ENCODE peak calls at places on chromosomes 2 and 18, in five cellular contexts. Q is neural progenitor cell, I is HepG2, R is astrocyte, D is mammary epithelial cell. U is an unnamed sample.

GRCh38 chr2:101151141-101151858 is at the start of gene TBC1D8:
- DNase-seq in Q (peak), I (peak), R (peak), D (peak), U (peak)

GRCh38 chr2:239264838-239265651 is 135.8 kb downstream of the HDAC4 start:
- DNase-seq in Q (no peak), I (no peak), R (peak), D (no peak), U (peak)

GRCh38 chr2:27303093-27304025 is 4.9 kb downstream of the UCN start:
- DNase-seq in Q (peak), I (peak), R (peak), D (peak), U (peak)

GRCh38 chr2:199470672-199471442 is 13.1 kb upstream of the SATB2 start:
- DNase-seq in Q (peak), I (no peak), R (no peak), D (no peak), U (peak)

GRCh38 chr2:18501156-18501555 is 59.3 kb downstream of the RDH14 start:
- DNase-seq in Q (no peak), I (no peak), R (no peak), D (no peak), U (no peak)

GRCh38 chr2:97750017-97750416 is 36.6 kb downstream of the ZAP70 start:
- DNase-seq in Q (no peak), I (no peak), R (no peak), D (no peak), U (no peak)

GRCh38 chr2:109264595-109265328 is 135.8 kb downstream of the SH3RF3 start:
- DNase-seq in Q (no peak), I (peak), R (peak), D (no peak), U (peak)

GRCh38 chr2:28172114-28172898 is 220.4 kb upstream of the FOSL2 start:
- DNase-seq in Q (no peak), I (peak), R (peak), D (peak), U (peak)

GRCh38 chr2:104434363-104434792 is 419.5 kb upstream of the POU3F3 start:
- DNase-seq in Q (peak), I (no peak), R (peak), D (no peak), U (no peak)

GRCh38 chr2:188293601-188294482 is 2.2 kb downstream of the GULP1 start:
- DNase-seq in Q (peak), I (no peak), R (peak), D (peak), U (peak)

GRCh38 chr2:3356799-3357198 is 20.8 kb downstream of the EIPR1 start:
- DNase-seq in Q (no peak), I (no peak), R (no peak), D (no peak), U (no peak)

GRCh38 chr2:104855174-104856085 is 1.5 kb downstream of the POU3F3 start:
- DNase-seq in Q (peak), I (no peak), R (no peak), D (no peak), U (no peak)

GRCh38 chr2:33395660-33396249 is 80.7 kb upstream of the RASGRP3 start:
- DNase-seq in Q (peak), I (peak), R (no peak), D (peak), U (peak)

GRCh38 chr2:61018319-61018750 is 280 bp upstream of the PUS10 start:
- DNase-seq in Q (no peak), I (no peak), R (peak), D (peak), U (no peak)

GRCh38 chr2:113692698-113693428 is 63.6 kb downstream of the SLC35F5 start:
- DNase-seq in Q (no peak), I (no peak), R (no peak), D (no peak), U (no peak)

GRCh38 chr2:30656079-30656478 is 151.2 kb downstream of the CAPN13 start:
- DNase-seq in Q (no peak), I (no peak), R (peak), D (peak), U (no peak)

GRCh38 chr2:151410485-151410833 is 757 bp downstream of the RIF1 start:
- DNase-seq in Q (peak), I (peak), R (no peak), D (peak), U (peak)

GRCh38 chr2:227655454-227655853 is 11.2 kb upstream of the SCYGR5 start:
- DNase-seq in Q (no peak), I (peak), R (peak), D (peak), U (peak)

GRCh38 chr2:98460573-98461560 is 16.2 kb downstream of the INPP4A start:
- DNase-seq in Q (no peak), I (no peak), R (no peak), D (no peak), U (no peak)

GRCh38 chr2:237345891-237346640 is 67.9 kb downstream of the COL6A3 start:
- DNase-seq in Q (no peak), I (no peak), R (peak), D (peak), U (no peak)

GRCh38 chr2:29254-29653 is 17.1 kb downstream of the FAM110C start:
- DNase-seq in Q (no peak), I (no peak), R (no peak), D (no peak), U (no peak)

GRCh38 chr2:108909275-108909823 is 79.7 kb downstream of the EDAR start:
- DNase-seq in Q (no peak), I (no peak), R (no peak), D (no peak), U (no peak)

GRCh38 chr2:28855193-28855592 is 14.9 kb downstream of the TRMT61B start:
- DNase-seq in Q (no peak), I (no peak), R (no peak), D (no peak), U (peak)

GRCh38 chr18:32772580-32773186 is at the start of gene KLHL14:
- DNase-seq in Q (peak), I (no peak), R (no peak), D (no peak), U (no peak)

GRCh38 chr18:70221156-70221910 is 15.8 kb upstream of the RTTN start:
- DNase-seq in Q (peak), I (no peak), R (no peak), D (no peak), U (no peak)

GRCh38 chr2:102603904-102604303 is 15.4 kb upstream of the SLC9A2 start:
- DNase-seq in Q (no peak), I (no peak), R (no peak), D (no peak), U (no peak)

GRCh38 chr2:235263205-235264120 is 230.4 kb upstream of the AGAP1 start:
- DNase-seq in Q (peak), I (peak), R (peak), D (peak), U (peak)

GRCh38 chr2:208129804-208130712 is at the start of gene CRYGC:
- DNase-seq in Q (no peak), I (peak), R (peak), D (peak), U (no peak)

GRCh38 chr2:9808334-9809063 is 34.8 kb upstream of the TAF1B start:
- DNase-seq in Q (no peak), I (no peak), R (no peak), D (no peak), U (no peak)

GRCh38 chr2:63792523-63792922 is 49.2 kb upstream of the UGP2 start:
- DNase-seq in Q (no peak), I (no peak), R (peak), D (peak), U (peak)

GRCh38 chr2:207334631-207335371 is 169.1 kb upstream of the KLF7 start:
- DNase-seq in Q (peak), I (no peak), R (peak), D (peak), U (peak)

GRCh38 chr2:212935749-212936148 is 215.7 kb downstream of the IKZF2 start:
- DNase-seq in Q (no peak), I (no peak), R (no peak), D (no peak), U (no peak)
- H3K4me3 ChIP-seq in Q (no peak), I (no peak), R (no peak), D (no peak), U (no peak)

GRCh38 chr2:176128172-176129012 is 1.1 kb upstream of the HOXD8 start:
- DNase-seq in Q (peak), I (no peak), R (no peak), D (no peak), U (no peak)

GRCh38 chr2:176127769-176128072 is 1.8 kb upstream of the HOXD8 start:
- DNase-seq in Q (no peak), I (no peak), R (no peak), D (no peak), U (no peak)

GRCh38 chr2:176130153-176130916 is 830 bp downstream of the HOXD8 start:
- DNase-seq in Q (peak), I (no peak), R (no peak), D (no peak), U (peak)

GRCh38 chr2:176129825-176130152 is 284 bp downstream of the HOXD8 start:
- DNase-seq in Q (no peak), I (no peak), R (no peak), D (no peak), U (no peak)

DNA sequence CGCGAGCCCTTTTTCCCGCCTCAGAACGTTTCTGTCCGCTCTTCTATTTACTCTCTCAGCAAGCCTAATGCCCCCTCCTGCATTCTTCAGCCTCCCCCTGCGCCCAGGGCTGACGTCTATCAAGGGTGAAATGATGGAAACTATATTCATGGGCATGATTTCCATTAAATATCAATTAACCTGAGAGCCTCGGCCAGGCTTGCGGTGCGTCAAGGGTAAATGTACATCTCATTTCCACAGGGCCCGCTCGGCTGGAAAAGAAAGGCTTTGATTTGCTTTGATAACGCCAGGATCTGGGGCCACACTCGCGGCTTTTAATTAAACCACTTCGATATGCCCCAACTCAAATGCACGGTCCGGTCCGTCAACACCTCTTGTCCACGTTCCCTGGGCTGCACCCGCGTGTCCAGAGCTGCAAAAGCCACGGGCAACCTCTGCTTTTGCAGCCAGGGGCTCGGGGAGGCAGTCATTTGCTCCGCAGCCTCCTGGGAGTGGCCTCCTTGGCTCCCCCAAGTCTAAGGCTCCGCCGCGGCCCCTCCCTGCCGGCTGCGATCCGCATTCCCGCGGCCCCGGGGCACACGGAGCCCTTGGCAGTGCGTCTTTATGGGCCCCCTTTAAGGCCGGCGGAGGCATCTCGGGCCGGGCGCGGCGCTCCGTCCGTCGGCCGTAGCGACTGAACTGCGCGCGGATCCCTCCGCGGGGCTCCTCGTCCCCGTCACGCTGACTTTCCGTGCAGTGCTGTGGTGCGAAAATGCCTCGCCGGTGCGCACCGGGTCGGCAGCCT is at the start of gene HOXD8:
- DNase-seq in Q (peak), I (no peak), R (peak), D (no peak), U (peak)
- H3K9ac ChIP-seq in Q (no peak), I (no peak), R (no peak), D (no peak), U (peak)

DNA sequence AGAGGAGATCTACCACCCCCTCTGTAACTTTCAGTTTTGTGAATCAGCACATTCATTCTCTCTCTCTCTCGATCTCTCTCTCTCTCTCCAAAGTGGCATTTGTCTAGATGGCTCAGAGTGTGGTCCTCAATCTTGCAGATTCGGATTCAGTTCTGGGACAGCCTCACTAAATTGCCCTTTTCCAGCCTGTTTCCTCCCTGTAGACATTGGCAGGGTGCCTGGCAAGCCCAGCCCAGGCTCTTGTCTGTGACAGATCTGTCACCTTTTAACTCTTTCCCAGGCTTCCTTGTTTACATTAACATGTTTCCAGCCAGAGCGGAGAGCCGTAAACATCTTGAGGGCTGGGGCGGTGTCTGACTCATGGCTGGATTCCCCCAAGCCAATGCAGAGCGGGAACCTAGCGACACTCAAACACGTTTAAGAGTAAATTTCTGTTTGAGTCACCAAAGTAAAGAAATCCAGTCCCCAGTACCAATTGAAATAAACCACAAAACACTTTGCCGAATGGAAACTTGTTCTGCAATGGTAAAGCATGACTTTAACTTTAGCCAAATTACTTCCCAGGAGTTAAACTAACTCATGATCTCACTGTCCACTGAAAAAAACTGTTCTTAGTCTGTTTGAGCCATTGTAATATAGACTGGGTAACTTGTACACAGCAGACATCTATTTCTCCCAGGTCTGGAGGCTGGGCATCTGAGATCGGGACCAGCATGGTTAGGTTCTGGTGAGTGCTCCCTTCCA is 6.6 kb upstream of the CYP27C1 start:
- DNase-seq in Q (no peak), I (peak), R (peak), D (peak), U (peak)
- H3K4me3 ChIP-seq in Q (no peak), I (peak), R (peak), D (no peak), U (peak)

GRCh38 chr2:160367887-160368286 is 125.7 kb downstream of the RBMS1 start:
- DNase-seq in Q (no peak), I (no peak), R (peak), D (peak), U (peak)
- H3K9ac ChIP-seq in Q (no peak), I (no peak), R (peak), D (no peak), U (peak)

GRCh38 chr2:174124171-174124570 is 124.2 kb downstream of the OLA1 start:
- DNase-seq in Q (peak), I (no peak), R (no peak), D (no peak), U (peak)
- H3K4me3 ChIP-seq in Q (peak), I (no peak), R (no peak), D (no peak), U (no peak)

GRCh38 chr2:36963106-36963505 is 3.2 kb downstream of the STRN start:
- DNase-seq in Q (no peak), I (no peak), R (no peak), D (peak), U (no peak)
- H3K9ac ChIP-seq in Q (no peak), I (no peak), R (no peak), D (no peak), U (no peak)

GRCh38 chr2:165718811-165719210 is 75.2 kb downstream of the GALNT3 start:
- DNase-seq in Q (no peak), I (no peak), R (no peak), D (no peak), U (no peak)
- H3K4me3 ChIP-seq in Q (no peak), I (no peak), R (no peak), D (no peak), U (no peak)

GRCh38 chr2:181742361-181742760 is 62.0 kb upstream of the NEUROD1 start:
- DNase-seq in Q (no peak), I (no peak), R (no peak), D (no peak), U (no peak)
- H3K9ac ChIP-seq in Q (no peak), I (no peak), R (peak), D (peak), U (no peak)

DNA sequence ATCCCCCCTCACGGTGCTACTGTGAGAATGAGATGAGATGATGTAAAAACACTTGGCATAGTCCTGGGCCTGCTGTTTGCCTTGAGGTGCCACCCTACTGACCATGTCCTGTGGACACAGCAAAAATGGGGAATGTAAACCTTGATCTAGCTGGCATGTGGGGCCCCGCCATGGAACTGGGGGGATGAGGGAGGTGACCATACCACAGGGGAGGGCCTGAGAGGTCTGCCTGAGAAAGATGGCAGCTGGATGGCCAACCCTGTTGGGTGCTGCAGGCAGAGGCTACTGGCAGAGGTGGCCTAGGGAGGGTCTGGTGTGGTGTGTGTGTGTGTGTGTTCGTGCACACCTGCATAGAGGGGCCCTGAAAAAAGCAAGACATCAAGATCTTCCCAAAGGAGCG is 777 bp downstream of the HAAO start:
- DNase-seq in Q (no peak), I (no peak), R (no peak), D (no peak), U (no peak)
- H3K4me3 ChIP-seq in Q (no peak), I (peak), R (no peak), D (no peak), U (no peak)

GRCh38 chr18:25810736-25811135 is 279.7 kb downstream of the SS18 start:
- DNase-seq in Q (no peak), I (no peak), R (no peak), D (no peak), U (no peak)

GRCh38 chr18:25818505-25818904 is 271.9 kb downstream of the SS18 start:
- DNase-seq in Q (no peak), I (no peak), R (no peak), D (no peak), U (no peak)

GRCh38 chr18:25815659-25816058 is 274.8 kb downstream of the SS18 start:
- DNase-seq in Q (no peak), I (no peak), R (no peak), D (no peak), U (no peak)

GRCh38 chr18:25817571-25818237 is 272.7 kb downstream of the SS18 start:
- DNase-seq in Q (no peak), I (no peak), R (no peak), D (no peak), U (no peak)

GRCh38 chr18:25814841-25815458 is 275.5 kb downstream of the SS18 start:
- DNase-seq in Q (no peak), I (no peak), R (no peak), D (no peak), U (no peak)
- H3K9ac ChIP-seq in Q (no peak), I (no peak), R (no peak), D (no peak), U (no peak)

U was measured in adipocyte.